ENCODE peak calls at places on chromosomes 13 and 19, in four cellular contexts. D, S, B and M are unnamed samples.

GRCh38 chr13:47216176-47216822 is 319.4 kb upstream of the HTR2A start:
- DNase-seq in B (no peak), S (no peak), D (no peak), M (no peak)

GRCh38 chr13:22765566-22765965 is 415.2 kb upstream of the SGCG start:
- DNase-seq in S (no peak), B (no peak), D (no peak), M (no peak)

GRCh38 chr19:38458991-38459390 is 25.5 kb downstream of the RYR1 start:
- DNase-seq in B (no peak), D (no peak), S (no peak), M (no peak)

GRCh38 chr19:51091895-51092873 is 9.5 kb upstream of the KLK14 start:
- DNase-seq in D (no peak), B (no peak), S (no peak), M (no peak)

GRCh38 chr13:62837895-62838294 is 1422.2 kb upstream of the PCDH20 start:
- DNase-seq in D (no peak), S (no peak), B (no peak), M (no peak)

GRCh38 chr13:51041126-51041525 is 69.9 kb downstream of the C13orf42 start:
- DNase-seq in S (no peak), D (no peak), B (no peak), M (no peak)

GRCh38 chr13:114281351-114282142 is at the start of gene UPF3A:
- DNase-seq in D (peak; percentile 62), S (peak; percentile 90), B (peak; percentile 83), M (peak; percentile 49)

GRCh38 chr13:25371608-25372274 is at the start of gene ATP8A2:
- DNase-seq in S (peak; percentile 47), B (no peak), D (no peak), M (no peak)

GRCh38 chr13:85549819-85550218 is 249.4 kb downstream of the SLITRK6 start:
- DNase-seq in D (no peak), B (no peak), S (no peak), M (no peak)

GRCh38 chr19:50844296-50844935 is 10.3 kb upstream of the KLK3 start:
- DNase-seq in D (no peak), B (no peak), S (no peak), M (no peak)

GRCh38 chr13:108961542-108962125 is 332.2 kb downstream of the MYO16 start:
- DNase-seq in S (peak; percentile 42), D (peak; percentile 24), B (peak; percentile 43), M (peak; percentile 54)

GRCh38 chr13:103833453-103833852 is 767.2 kb upstream of the SLC10A2 start:
- DNase-seq in D (no peak), S (no peak), B (no peak), M (no peak)

GRCh38 chr13:20182231-20182846 is 10.4 kb downstream of the GJB2 start:
- DNase-seq in B (peak; percentile 63), D (peak; percentile 35), S (peak; percentile 51), M (peak; percentile 71)

GRCh38 chr19:4523306-4524110 is 5.2 kb upstream of the PLIN4 start:
- DNase-seq in D (no peak), S (peak; percentile 83), B (peak; percentile 51), M (peak; percentile 57)

GRCh38 chr19:3161453-3161852 is 17.1 kb upstream of the S1PR4 start:
- DNase-seq in D (no peak), B (no peak), S (no peak), M (peak; percentile 34)

GRCh38 chr13:43629691-43630480 is 156.9 kb downstream of the ENOX1 start:
- DNase-seq in S (no peak), D (no peak), B (no peak), M (no peak)

GRCh38 chr19:42284066-42284501 is 15.0 kb downstream of the CIC start:
- DNase-seq in S (peak; percentile 88), B (no peak), D (no peak), M (peak; percentile 86)

GRCh38 chr13:43110658-43111057 is 87.3 kb downstream of the DNAJC15 start:
- DNase-seq in D (no peak), S (no peak), B (no peak), M (no peak)

GRCh38 chr13:32284927-32285632 is 30.1 kb downstream of the ZAR1L start:
- DNase-seq in D (no peak), B (peak; percentile 68), S (no peak), M (no peak)

GRCh38 chr13:52815330-52815729 is 33.1 kb downstream of the PCDH8 start:
- DNase-seq in D (no peak), S (no peak), B (no peak), M (no peak)

GRCh38 chr13:89695343-89696257 is 1651.9 kb upstream of the MIR17HG start:
- DNase-seq in B (peak; percentile 9), D (no peak), S (peak; percentile 1), M (peak; percentile 39)

GRCh38 chr13:66159526-66159925 is 1070.6 kb downstream of the PCDH9 start:
- DNase-seq in B (no peak), S (no peak), D (no peak), M (no peak)

GRCh38 chr19:13252569-13253335 is 102.5 kb downstream of the IER2 start:
- DNase-seq in B (no peak), D (no peak), S (no peak), M (no peak)

GRCh38 chr19:1882089-1882785 is 3.1 kb downstream of the ABHD17A start:
- DNase-seq in B (no peak), S (no peak), D (no peak), M (no peak)

GRCh38 chr13:71217827-71218226 is 649.2 kb downstream of the DACH1 start:
- DNase-seq in B (no peak), D (no peak), S (no peak), M (no peak)

GRCh38 chr19:7562646-7563393 is 27.3 kb downstream of the PNPLA6 start:
- DNase-seq in S (peak; percentile 76), B (no peak), D (no peak), M (no peak)

GRCh38 chr13:27973291-27973690 is 4.2 kb upstream of the CDX2 start:
- DNase-seq in D (no peak), B (no peak), S (no peak), M (no peak)

GRCh38 chr19:2963122-2963521 is 14.2 kb upstream of the TLE6 start:
- DNase-seq in D (no peak), S (no peak), B (no peak), M (no peak)

GRCh38 chr13:112733661-112734379 is 44.0 kb downstream of the ATP11A start:
- DNase-seq in S (no peak), D (no peak), B (no peak), M (no peak)

GRCh38 chr19:12448808-12449207 is 8.0 kb upstream of the ZNF443 start:
- DNase-seq in D (no peak), S (no peak), B (peak; percentile 21), M (no peak)

GRCh38 chr13:112693831-112694497 is 4.1 kb downstream of the ATP11A start:
- DNase-seq in D (no peak), B (no peak), S (no peak), M (no peak)

GRCh38 chr19:11540642-11541041 is 2.0 kb downstream of the CNN1 start:
- DNase-seq in B (no peak), D (no peak), S (no peak), M (no peak)

GRCh38 chr13:110185696-110186095 is 121.3 kb downstream of the COL4A1 start:
- DNase-seq in D (no peak), S (no peak), B (no peak), M (no peak)

GRCh38 chr19:10952809-10953208 is 8.0 kb upstream of the SMARCA4 start:
- DNase-seq in B (no peak), S (no peak), D (no peak), M (no peak)

GRCh38 chr19:29831041-29831548 is 19.3 kb downstream of the CCNE1 start:
- DNase-seq in B (no peak), S (no peak), D (no peak), M (no peak)

GRCh38 chr19:6230991-6231448 is 48.8 kb downstream of the MLLT1 start:
- DNase-seq in D (no peak), B (no peak), S (no peak), M (no peak)

GRCh38 chr13:87295636-87296035 is 375.5 kb upstream of the SLITRK5 start:
- DNase-seq in D (no peak), B (no peak), S (no peak), M (no peak)

GRCh38 chr19:47742636-47743035 is 2.7 kb upstream of the NOP53 start:
- DNase-seq in S (no peak), D (no peak), B (no peak), M (no peak)

DNA sequence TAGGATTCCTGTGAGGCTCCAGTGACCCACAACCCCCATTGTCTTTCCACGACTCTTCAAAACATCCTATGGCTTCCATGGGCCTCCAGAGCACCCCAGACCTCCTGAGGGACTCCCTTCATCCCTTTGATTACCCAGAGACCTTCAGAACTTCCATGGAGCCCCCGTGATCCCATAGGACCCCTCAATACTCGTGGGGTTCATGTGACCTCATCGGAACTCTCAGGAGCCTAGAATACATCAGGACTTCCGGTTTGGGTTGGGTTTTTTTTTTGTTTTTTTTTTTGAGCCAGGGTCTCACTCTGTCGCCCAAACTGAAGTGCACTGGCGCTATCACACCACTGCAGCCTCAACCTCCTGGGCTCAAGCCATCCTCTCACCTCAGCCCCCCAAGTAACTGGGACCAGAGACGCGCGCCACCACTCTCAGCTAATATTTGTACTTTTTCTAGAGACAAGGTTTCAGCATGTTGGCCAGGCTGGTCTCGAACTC is 778 bp downstream of the ALDH16A1 start:
- DNase-seq in S (peak; percentile 72), B (no peak), D (no peak), M (no peak)
- TF ChIP-seq POLR2AphosphoS2 in S (no peak), B (no peak), D (peak; percentile 25), M (no peak)

GRCh38 chr19:16343156-16343555 is 18.5 kb downstream of the KLF2 start:
- DNase-seq in S (no peak), B (no peak), D (no peak), M (no peak)
- TF ChIP-seq RFX5 in S (no peak), B (no peak), D (no peak), M (no peak)

GRCh38 chr13:39038569-39038898 is 278 bp downstream of the NHLRC3 start:
- DNase-seq in S (no peak), B (peak; percentile 17), D (no peak), M (no peak)
- TF ChIP-seq POLR2AphosphoS2 in S (no peak), B (no peak), D (no peak), M (no peak)

GRCh38 chr19:17929056-17929455 is 3.8 kb upstream of the CCDC124 start:
- DNase-seq in D (peak; percentile 65), S (no peak), B (no peak), M (no peak)

GRCh38 chr19:17933414-17934129 is 757 bp downstream of the CCDC124 start:
- DNase-seq in D (no peak), S (peak; percentile 37), B (peak; percentile 33), M (no peak)

GRCh38 chr19:17932485-17933338 is at the start of gene CCDC124:
- DNase-seq in D (peak; percentile 78), B (peak; percentile 80), S (peak; percentile 96), M (peak; percentile 84)

GRCh38 chr19:17936379-17936778 is 3.6 kb downstream of the CCDC124 start:
- DNase-seq in D (no peak), B (no peak), S (no peak), M (no peak)

DNA sequence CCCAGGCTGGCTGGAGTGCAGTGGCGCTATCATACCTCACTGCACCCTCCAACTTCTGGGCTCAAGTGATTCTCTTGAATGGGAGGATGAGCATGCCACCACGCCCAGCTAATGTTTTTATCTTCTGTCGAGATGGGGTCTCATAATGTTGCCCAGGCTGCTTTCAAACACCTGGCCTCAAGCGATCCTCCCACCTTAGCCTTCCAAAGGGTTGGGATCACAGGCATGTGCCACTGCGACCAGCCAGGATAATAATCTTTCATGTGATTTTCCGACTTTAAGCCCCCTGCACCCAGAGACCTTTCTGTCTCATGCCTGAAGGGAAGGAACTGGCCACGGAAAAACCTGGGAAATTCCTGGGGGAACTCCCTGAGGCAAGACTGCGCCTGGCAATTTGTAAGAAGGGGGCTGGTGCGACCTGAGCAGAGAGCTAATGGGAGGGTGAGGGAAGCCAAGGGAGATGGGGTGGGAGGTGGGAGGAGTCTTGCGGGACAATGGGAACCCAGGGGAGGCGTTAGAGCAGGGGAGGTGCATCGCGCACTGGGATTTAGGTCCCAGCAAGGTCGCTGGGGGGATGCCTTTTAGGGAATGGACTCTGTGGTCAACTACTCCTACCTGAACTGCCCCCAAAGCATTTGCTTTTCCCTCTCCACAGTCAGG is 1.2 kb upstream of the CCDC124 start:
- DNase-seq in S (peak; percentile 54), D (no peak), B (no peak), M (no peak)
- TF ChIP-seq RFX5 in S (no peak), D (no peak), B (no peak), M (no peak)